ENCODE peak calls at places on chromosomes 16 and 17, in ten cellular contexts. M is tibial nerve, N is stomach, L is WERI-Rb-1, C is hepatocyte, O is HCT116, D is brain microvascular endothelial cell, Q is OCI-LY7, S is transverse colon, B is CD14-positive monocyte. W is an unnamed sample.

GRCh38 chr17:13520899-13521572 is 80.7 kb downstream of the HS3ST3A1 start:
- DNase-seq in M (no peak), C (no peak), B (no peak), L (peak; percentile 40), D (peak; percentile 40), O (no peak), Q (no peak), N (no peak), S (no peak), W (no peak)

GRCh38 chr17:64262422-64263260 is at the start of gene TEX2:
- DNase-seq in O (no peak), D (no peak), B (no peak), L (peak; percentile 54), C (peak; percentile 65), Q (peak; percentile 53), S (peak; percentile 66), N (peak; percentile 81), M (peak; percentile 28), W (peak; percentile 54)

GRCh38 chr17:29078183-29079045 is 35.5 kb downstream of the PIPOX start:
- DNase-seq in L (no peak), O (peak; percentile 4), B (no peak), S (no peak), M (no peak), N (no peak), D (no peak), Q (no peak), C (no peak), W (no peak)

GRCh38 chr17:80984749-80985148 is 6.9 kb upstream of the CHMP6 start:
- DNase-seq in M (no peak), B (peak; percentile 24), O (peak; percentile 88), D (peak; percentile 88), N (no peak), Q (no peak), S (no peak), L (no peak), C (peak; percentile 58), W (no peak)

GRCh38 chr16:18969050-18969854 is 14.5 kb upstream of the TMC7 start:
- DNase-seq in S (peak; percentile 88), M (peak; percentile 87), O (peak; percentile 58), D (peak; percentile 77), C (peak; percentile 88), Q (peak; percentile 73), B (peak; percentile 59), L (peak; percentile 88), N (peak; percentile 87), W (peak; percentile 76)

GRCh38 chr17:81890447-81891302 is 711 bp downstream of the ALYREF start:
- DNase-seq in O (no peak), S (no peak), C (peak; percentile 50), D (no peak), Q (peak; percentile 71), M (no peak), B (no peak), L (no peak), N (no peak), W (no peak)

GRCh38 chr16:81277681-81278080 is 37.1 kb upstream of the GAN start:
- DNase-seq in C (peak; percentile 71), N (peak; percentile 82), S (peak; percentile 67), L (no peak), D (no peak), O (no peak), B (no peak), Q (no peak), M (no peak), W (peak; percentile 87)

GRCh38 chr17:31549525-31550388 is 158.3 kb downstream of the RAB11FIP4 start:
- DNase-seq in Q (peak; percentile 87), M (peak; percentile 88), N (peak; percentile 96), O (peak; percentile 82), S (peak; percentile 95), D (peak; percentile 87), C (peak; percentile 94), L (peak; percentile 86), B (peak; percentile 88), W (peak; percentile 97)

GRCh38 chr17:76735006-76735405 is 2.1 kb downstream of the SRSF2 start:
- DNase-seq in N (no peak), S (no peak), B (no peak), D (no peak), C (no peak), M (no peak), Q (peak; percentile 78), L (no peak), O (no peak), W (no peak)

GRCh38 chr16:76941091-76941490 is 249.9 kb upstream of the MON1B start:
- DNase-seq in C (no peak), S (no peak), M (no peak), N (no peak), L (no peak), D (no peak), B (no peak), Q (no peak), O (no peak), W (no peak)

GRCh38 chr17:11900655-11901054 is 96.6 kb downstream of the ZNF18 start:
- DNase-seq in S (no peak), M (no peak), L (no peak), N (no peak), O (no peak), C (no peak), D (no peak), Q (no peak), B (no peak), W (no peak)

GRCh38 chr16:8581923-8582580 is 8.3 kb downstream of the TMEM114 start:
- DNase-seq in N (no peak), B (no peak), M (peak; percentile 18), O (no peak), C (no peak), D (peak; percentile 3), L (no peak), S (peak; percentile 22), Q (peak; percentile 34), W (no peak)

GRCh38 chr17:48505788-48506187 is 25.0 kb downstream of the HOXB1 start:
- DNase-seq in N (no peak), B (peak; percentile 69), C (peak; percentile 65), M (no peak), D (peak; percentile 70), Q (peak; percentile 37), L (no peak), S (no peak), O (peak; percentile 61), W (peak; percentile 53)

DNA sequence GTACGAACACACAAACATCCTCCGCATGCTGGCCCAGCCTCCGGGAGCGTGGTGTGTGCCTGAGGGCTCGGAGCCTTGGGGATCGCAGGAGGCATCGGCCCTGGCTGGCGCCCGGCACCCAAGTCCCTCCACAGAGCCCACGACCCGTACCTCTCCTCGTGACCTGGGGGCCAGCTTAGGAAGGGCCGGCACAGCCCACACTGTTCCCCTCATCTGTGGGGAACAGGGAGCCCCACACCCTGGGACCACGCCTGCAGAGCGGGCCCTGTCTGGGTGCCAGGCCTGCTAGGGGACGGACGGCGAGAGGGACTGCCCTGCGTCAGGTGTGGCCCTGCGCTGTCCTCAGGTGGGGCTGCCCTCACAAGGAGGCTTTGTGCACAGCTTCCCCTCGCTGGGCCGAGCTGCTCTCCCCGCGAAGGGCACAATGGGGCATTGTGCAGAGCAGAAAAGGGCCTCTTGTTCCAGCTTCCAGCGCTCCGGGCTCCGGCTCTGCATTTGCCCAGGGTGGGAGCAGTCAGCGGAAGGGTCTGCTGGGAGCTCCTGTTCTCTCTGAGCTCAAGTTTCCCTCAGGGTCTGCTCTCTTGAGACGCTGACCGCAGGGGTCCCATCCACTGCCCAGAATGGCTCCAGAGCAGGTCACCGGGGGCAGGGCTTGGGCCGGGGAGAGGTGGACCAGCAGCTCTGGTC is 1.7 kb upstream of the LMF1 start:
- DNase-seq in O (no peak), C (no peak), N (peak; percentile 42), L (no peak), S (no peak), M (no peak), Q (no peak), D (no peak), B (no peak), W (no peak)
- TF ChIP-seq CTCF in O (no peak), C (no peak), N (no peak), L (no peak), S (no peak), M (no peak), Q (no peak), D (no peak), B (no peak), W (no peak)

DNA sequence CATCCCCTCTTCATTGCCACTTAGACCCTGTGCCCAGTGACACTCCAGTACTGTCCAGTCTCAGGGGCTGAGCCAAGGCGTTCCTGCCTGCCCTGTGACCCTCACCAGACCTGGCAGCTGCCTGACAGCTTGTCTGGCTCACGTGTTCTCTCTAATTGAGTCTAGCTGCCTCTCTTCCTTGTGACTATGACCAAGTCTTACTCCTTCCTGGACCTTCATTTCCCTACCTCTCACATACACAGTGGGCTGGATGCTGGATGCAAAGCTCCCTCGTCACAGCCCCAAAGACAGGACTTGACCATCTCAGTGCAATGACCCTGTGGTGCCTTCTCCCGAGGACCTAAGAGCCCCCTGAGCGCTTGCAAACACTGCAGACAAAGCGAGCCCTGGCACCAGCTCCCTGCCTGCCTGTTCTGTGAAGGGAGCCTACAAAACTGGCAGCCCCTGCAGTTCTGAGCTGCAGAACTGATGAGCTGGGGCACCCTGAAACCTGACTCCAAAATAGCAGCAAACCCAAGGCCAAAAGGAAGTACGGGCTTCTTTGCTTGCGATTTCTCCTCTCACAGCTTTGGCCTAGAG is 1.7 kb downstream of the DEXI start:
- DNase-seq in M (no peak), N (no peak), L (no peak), Q (peak; percentile 33), S (no peak), C (no peak), O (no peak), D (no peak), B (no peak), W (no peak)
- TF ChIP-seq CTCF in M (no peak), N (no peak), L (no peak), Q (no peak), S (no peak), C (no peak), O (no peak), D (no peak), B (no peak), W (no peak)

DNA sequence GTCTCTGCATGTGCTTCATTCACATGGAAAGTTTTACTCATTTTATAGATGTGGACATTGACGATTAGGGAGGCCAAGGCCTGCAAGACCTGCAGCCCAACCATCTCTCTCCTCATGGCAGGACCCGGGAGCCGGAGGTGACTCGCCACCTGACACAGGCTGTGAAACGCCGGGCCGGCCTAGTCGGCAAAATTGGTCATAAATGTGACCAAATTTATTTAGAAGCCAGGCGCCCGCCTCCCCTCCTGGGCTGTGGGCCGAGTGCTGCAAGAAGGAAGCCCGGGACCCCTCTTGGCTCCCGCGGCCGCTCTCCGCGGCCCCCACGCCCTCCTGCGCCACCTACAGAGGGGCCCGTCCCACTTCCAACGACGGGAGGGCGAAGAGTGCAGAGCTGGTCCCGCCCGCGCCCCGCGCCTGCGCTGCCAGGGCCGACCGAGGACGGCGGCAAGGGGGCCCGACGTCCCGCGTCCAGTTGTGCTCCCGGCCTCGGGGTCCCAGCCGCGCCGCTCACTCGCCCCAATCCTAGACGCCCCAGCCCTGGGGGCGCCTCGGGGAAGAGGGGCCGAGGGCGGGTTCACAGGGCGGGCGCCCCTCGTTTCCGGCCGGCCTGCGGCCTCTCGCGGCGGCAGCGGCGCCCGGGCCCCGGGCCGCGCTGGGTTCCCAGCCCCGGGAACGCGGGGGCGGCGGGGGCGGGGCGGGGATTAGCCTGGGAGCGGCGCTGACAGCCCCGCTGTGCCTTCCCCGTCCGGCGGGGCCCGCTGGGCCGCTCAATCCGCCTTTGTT is 47.5 kb downstream of the WNT3 start:
- DNase-seq in O (no peak), Q (peak; percentile 31), L (peak; percentile 85), N (peak; percentile 42), D (no peak), M (no peak), S (peak; percentile 54), C (peak; percentile 83), B (no peak), W (peak; percentile 75)
- TF ChIP-seq CTCF in O (no peak), Q (peak; percentile 39), L (peak; percentile 14), N (no peak), D (no peak), M (no peak), S (no peak), C (peak; percentile 8), B (no peak), W (no peak)

GRCh38 chr17:16215273-16215964 is at the start of gene NCOR1:
- DNase-seq in B (peak; percentile 89), Q (peak; percentile 93), D (peak; percentile 79), L (peak; percentile 95), S (peak; percentile 94), M (peak; percentile 82), O (peak; percentile 82), C (peak; percentile 98), N (peak; percentile 94), W (peak; percentile 89)
- TF ChIP-seq CTCF in B (peak; percentile 28), Q (peak; percentile 50), D (peak; percentile 51), L (peak; percentile 34), S (no peak), M (peak; percentile 5), O (no peak), C (peak; percentile 41), N (peak; percentile 22), W (peak; percentile 36)

W was measured in Caco-2.